ENCODE peak calls at places on chromosomes 2 and 18, in eight cellular contexts. U is EH, Z is H54, F is GM19239, R is HepG2, B is HEK293T, T is nucleus accumbens, H is NCI-H82. X is an unnamed sample.

GRCh38 chr2:80303825-80304521 is 579 bp downstream of the LRRTM1 start:
- DNase-seq in U (no peak), Z (no peak), F (no peak), R (no peak), B (peak), T (no peak), H (peak), X (peak)

GRCh38 chr2:48733067-48733503 is 22.4 kb downstream of the LHCGR start:
- DNase-seq in U (no peak), Z (no peak), F (no peak), R (no peak), B (peak), T (no peak), H (no peak), X (no peak)

GRCh38 chr2:43136862-43137261 is 89.5 kb downstream of the ZFP36L2 start:
- DNase-seq in U (no peak), Z (no peak), F (no peak), R (no peak), B (no peak), T (no peak), H (no peak), X (no peak)

GRCh38 chr18:79542876-79543750 is 136.5 kb upstream of the CTDP1 start:
- DNase-seq in U (no peak), Z (no peak), F (no peak), R (no peak), B (no peak), T (peak), H (no peak), X (no peak)

GRCh38 chr2:136363921-136364320 is 246.0 kb upstream of the CXCR4 start:
- DNase-seq in U (no peak), Z (no peak), F (no peak), R (no peak), B (no peak), T (no peak), H (no peak), X (no peak)

GRCh38 chr18:58046087-58046793 is 2.2 kb downstream of the NEDD4L start:
- DNase-seq in U (peak), Z (no peak), F (no peak), R (peak), B (no peak), T (no peak), H (peak), X (no peak)

GRCh38 chr2:237932731-237933131 is 34.1 kb upstream of the UBE2F start:
- DNase-seq in U (peak), Z (no peak), F (no peak), R (no peak), B (no peak), T (no peak), H (no peak), X (no peak)

GRCh38 chr18:26226229-26227050 is at the start of gene TAF4B:
- DNase-seq in U (peak), Z (peak), F (peak), R (peak), B (peak), T (peak), H (peak), X (peak)

X was measured in GM13977.